ENCODE peak calls at places on chromosome 12, in seven cellular contexts. R, B, L, G, O, N and C are unnamed samples.

GRCh38 chr12:76341436-76342030 is 6.7 kb downstream of the BBS10 start:
- DNase-seq in R (no peak), B (peak), L (no peak), G (no peak), O (no peak), N (no peak), C (no peak)

GRCh38 chr12:24905431-24905830 is 43.5 kb downstream of the BCAT1 start:
- DNase-seq in R (no peak), B (no peak), L (no peak), G (no peak), O (no peak), N (no peak), C (no peak)

GRCh38 chr12:122641976-122642375 is 61.2 kb downstream of the HCAR2 start:
- DNase-seq in R (no peak), B (peak), L (no peak), G (no peak), O (no peak), N (no peak), C (no peak)

GRCh38 chr12:54392485-54393349 is 8.2 kb upstream of the ZNF385A start:
- DNase-seq in R (no peak), B (no peak), L (no peak), G (no peak), O (no peak), N (no peak), C (no peak)

GRCh38 chr12:94046626-94047410 is 101.6 kb upstream of the PLXNC1 start:
- DNase-seq in R (no peak), B (no peak), L (no peak), G (no peak), O (no peak), N (no peak), C (no peak)

GRCh38 chr12:50110127-50110761 is 1.8 kb upstream of the COX14 start:
- DNase-seq in R (peak), B (no peak), L (no peak), G (no peak), O (peak), N (no peak), C (peak)

GRCh38 chr12:105573574-105573973 is 243.1 kb downstream of the C12orf75 start:
- DNase-seq in R (no peak), B (no peak), L (no peak), G (no peak), O (no peak), N (no peak), C (no peak)

GRCh38 chr12:122045262-122045661 is 23.6 kb downstream of the BCL7A start:
- DNase-seq in R (no peak), B (no peak), L (no peak), G (no peak), O (no peak), N (no peak), C (no peak)

GRCh38 chr12:78316150-78316549 is 485.5 kb downstream of the NAV3 start:
- DNase-seq in R (no peak), B (no peak), L (no peak), G (no peak), O (no peak), N (no peak), C (no peak)

GRCh38 chr12:6849427-6849826 is 1.7 kb downstream of the CDCA3 start:
- DNase-seq in R (no peak), B (no peak), L (no peak), G (no peak), O (no peak), N (no peak), C (peak)

GRCh38 chr12:99824900-99825562 is 159.7 kb downstream of the ANKS1B start:
- DNase-seq in R (no peak), B (peak), L (no peak), G (peak), O (no peak), N (no peak), C (no peak)

GRCh38 chr12:103858953-103859601 is 18.0 kb upstream of the NT5DC3 start:
- DNase-seq in R (peak), B (peak), L (no peak), G (no peak), O (no peak), N (no peak), C (peak)

GRCh38 chr12:85147331-85147730 is 111.2 kb downstream of the LRRIQ1 start:
- DNase-seq in R (no peak), B (no peak), L (no peak), G (no peak), O (no peak), N (no peak), C (no peak)

GRCh38 chr12:31009976-31010375 is 63.7 kb upstream of the DDX11 start:
- DNase-seq in R (no peak), B (no peak), L (no peak), G (no peak), O (no peak), N (no peak), C (no peak)

GRCh38 chr12:95259368-95259767 is 41.8 kb downstream of the VEZT start:
- DNase-seq in R (no peak), B (no peak), L (no peak), G (peak), O (no peak), N (no peak), C (no peak)

GRCh38 chr12:46779879-46780278 is 45.9 kb downstream of the SLC38A4 start:
- DNase-seq in R (no peak), B (no peak), L (no peak), G (no peak), O (no peak), N (no peak), C (no peak)

GRCh38 chr12:124294686-124295315 is at the start of gene RFLNA:
- DNase-seq in R (peak), B (peak), L (no peak), G (no peak), O (no peak), N (peak), C (peak)

GRCh38 chr12:57224973-57225679 is 4.4 kb upstream of the SHMT2 start:
- DNase-seq in R (peak), B (no peak), L (no peak), G (no peak), O (peak), N (no peak), C (peak)

GRCh38 chr12:59182191-59182590 is 261.9 kb upstream of the LRIG3 start:
- DNase-seq in R (no peak), B (peak), L (no peak), G (no peak), O (peak), N (no peak), C (no peak)

GRCh38 chr12:71438670-71439361 is 782 bp upstream of the LGR5 start:
- DNase-seq in R (no peak), B (peak), L (no peak), G (peak), O (no peak), N (no peak), C (no peak)